ENCODE peak calls at places on chromosomes 5 and 9, in six cellular contexts. X is CD8-positive, alpha-beta memory T cell; Y is breast epithelium; J is CD4-positive, alpha-beta memory T cell; K is iPS DF 6.9; I is fibroblast of lung. H is an unnamed sample.

GRCh38 chr5:72093231-72093630 is 14.0 kb upstream of the MAP1B start:
- DNase-seq in X (no peak), I (peak), K (no peak), J (no peak), Y (no peak), H (no peak)

GRCh38 chr5:1201327-1202025 is at the start of gene SLC6A19:
- DNase-seq in X (peak), Y (no peak), J (no peak), I (no peak), K (no peak), H (peak)

GRCh38 chr9:87040410-87041009 is 93.2 kb upstream of the GAS1 start:
- DNase-seq in J (no peak), K (no peak), I (no peak), X (no peak), Y (no peak), H (no peak)

GRCh38 chr5:39986614-39987013 is 561.8 kb upstream of the DAB2 start:
- DNase-seq in Y (no peak), X (no peak), K (no peak), J (no peak), I (no peak), H (no peak)

GRCh38 chr9:120579750-120580590 is at the start of gene CDK5RAP2:
- DNase-seq in X (peak), I (peak), Y (peak), K (peak), J (peak), H (peak)

GRCh38 chr5:34959323-34959722 is 30.0 kb downstream of the DNAJC21 start:
- DNase-seq in K (no peak), I (peak), X (no peak), Y (no peak), J (no peak), H (no peak)

GRCh38 chr9:33489070-33489469 is 15.3 kb upstream of the NOL6 start:
- DNase-seq in X (no peak), I (peak), K (no peak), Y (no peak), J (no peak), H (no peak)

GRCh38 chr5:94645053-94645452 is 26.6 kb downstream of the SLF1 start:
- DNase-seq in I (no peak), J (no peak), Y (no peak), K (no peak), X (no peak), H (no peak)

GRCh38 chr9:116493183-116493582 is 193.9 kb upstream of the TRIM32 start:
- DNase-seq in K (no peak), I (peak), Y (no peak), X (no peak), J (no peak), H (no peak)

GRCh38 chr9:34512131-34513078 is 10.4 kb downstream of the ENHO start:
- DNase-seq in X (no peak), I (no peak), J (no peak), K (no peak), Y (no peak), H (no peak)

GRCh38 chr5:122943050-122943698 is 93.4 kb downstream of the PPIC start:
- DNase-seq in X (no peak), I (no peak), Y (no peak), J (no peak), K (no peak), H (no peak)

GRCh38 chr5:187617-188451 is 3.5 kb upstream of the LRRC14B start:
- DNase-seq in X (peak), Y (no peak), I (no peak), J (no peak), K (no peak), H (no peak)

GRCh38 chr9:124266139-124266825 is 8.5 kb downstream of the NEK6 start:
- DNase-seq in Y (no peak), I (peak), K (no peak), J (no peak), X (no peak), H (no peak)

GRCh38 chr9:115604831-115605483 is 487.0 kb upstream of the TNC start:
- DNase-seq in Y (no peak), I (peak), X (no peak), J (no peak), K (no peak), H (no peak)

GRCh38 chr9:129436751-129437625 is 183.9 kb downstream of the C9orf50 start:
- DNase-seq in I (peak), J (peak), X (peak), K (no peak), Y (no peak), H (peak)

GRCh38 chr9:88414298-88414697 is 26.1 kb downstream of the SPIN1 start:
- DNase-seq in K (no peak), J (no peak), I (no peak), X (no peak), Y (no peak), H (no peak)

GRCh38 chr5:148967783-148968182 is 95.1 kb downstream of the SH3TC2 start:
- DNase-seq in J (no peak), X (no peak), K (no peak), Y (no peak), I (no peak), H (no peak)

GRCh38 chr5:149223081-149223848 is 48.4 kb upstream of the AFAP1L1 start:
- DNase-seq in X (no peak), J (no peak), K (no peak), I (no peak), Y (no peak), H (no peak)

GRCh38 chr5:355379-355935 is 33.9 kb downstream of the AHRR start:
- DNase-seq in I (no peak), X (no peak), K (no peak), J (no peak), Y (no peak), H (no peak)

GRCh38 chr5:31641059-31641458 is 2.1 kb downstream of the PDZD2 start:
- DNase-seq in J (no peak), Y (no peak), K (no peak), I (no peak), X (no peak), H (no peak)

GRCh38 chr5:92505145-92505544 is 1075.9 kb downstream of the NR2F1-AS1 start:
- DNase-seq in Y (no peak), X (no peak), K (no peak), J (no peak), I (peak), H (no peak)

GRCh38 chr9:115668506-115668905 is 485.1 kb upstream of the PAPPA start:
- DNase-seq in Y (no peak), I (peak), K (no peak), J (no peak), X (no peak), H (no peak)

GRCh38 chr5:68522863-68523262 is 307.3 kb downstream of the PIK3R1 start:
- DNase-seq in Y (no peak), K (no peak), J (no peak), X (no peak), I (peak), H (no peak)

GRCh38 chr9:35713578-35713977 is 18.4 kb downstream of the TLN1 start:
- DNase-seq in Y (no peak), X (no peak), K (no peak), J (no peak), I (no peak), H (no peak)
- H3K27ac ChIP-seq in Y (no peak), X (no peak), K (no peak), J (no peak), I (no peak), H (no peak)

DNA sequence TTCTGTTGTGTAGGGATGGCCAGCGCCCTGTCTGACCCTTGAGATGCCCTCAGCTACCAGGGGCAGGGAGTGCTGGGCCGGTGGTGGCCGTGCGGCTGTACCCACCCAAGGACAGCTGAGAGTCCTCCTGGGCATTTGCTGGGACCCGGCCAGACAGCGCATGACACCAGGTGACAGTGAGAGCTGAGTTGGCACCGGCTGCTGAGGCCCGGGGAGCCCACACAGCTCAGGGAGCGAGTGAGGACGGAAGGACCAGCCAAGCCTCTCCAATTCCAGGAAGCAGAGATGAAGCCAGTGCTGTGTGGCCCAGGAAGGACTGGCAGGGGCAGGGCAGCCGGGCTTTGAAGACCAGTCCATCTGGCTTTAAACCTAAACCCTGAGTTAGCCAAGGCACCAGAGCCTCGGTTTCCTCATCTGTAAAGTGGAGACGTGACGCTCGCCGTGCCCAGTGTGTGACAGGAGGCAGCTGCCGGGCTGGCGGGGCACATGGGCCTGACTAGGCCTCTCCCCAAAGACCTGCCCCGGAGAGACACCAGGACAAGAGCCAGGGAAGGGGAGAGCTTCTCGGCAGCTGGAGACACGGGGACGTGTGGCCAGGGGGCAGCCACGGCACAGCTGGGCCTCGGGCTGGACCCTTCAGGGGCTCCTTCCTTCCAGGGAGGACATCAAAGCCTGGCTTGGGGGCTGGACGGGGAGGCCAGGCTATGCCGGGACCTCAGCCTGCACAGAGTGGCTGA is 3.0 kb upstream of the AGPAT2 start:
- DNase-seq in K (no peak), Y (no peak), X (no peak), I (no peak), J (no peak), H (no peak)
- H3K27ac ChIP-seq in K (no peak), Y (peak), X (no peak), I (no peak), J (no peak), H (peak)

GRCh38 chr5:135213466-135214239 is 179.6 kb upstream of the PITX1 start:
- DNase-seq in K (no peak), X (no peak), I (no peak), J (no peak), Y (no peak), H (no peak)
- H3K27ac ChIP-seq in K (no peak), X (no peak), I (no peak), J (no peak), Y (no peak), H (no peak)

GRCh38 chr9:14303110-14303509 is 10.8 kb downstream of the NFIB start:
- DNase-seq in J (no peak), I (no peak), X (no peak), Y (no peak), K (no peak), H (no peak)
- H3K27ac ChIP-seq in J (no peak), I (no peak), X (no peak), Y (no peak), K (no peak), H (no peak)

GRCh38 chr9:133702798-133703570 is 35.2 kb downstream of the SARDH start:
- DNase-seq in J (peak), X (peak), K (no peak), I (no peak), Y (no peak), H (peak)

GRCh38 chr9:133701321-133701980 is 36.7 kb downstream of the SARDH start:
- DNase-seq in I (no peak), K (no peak), Y (no peak), J (peak), X (peak), H (peak)

GRCh38 chr9:133703571-133704399 is 34.4 kb downstream of the SARDH start:
- DNase-seq in I (no peak), J (no peak), X (peak), K (no peak), Y (no peak), H (peak)

GRCh38 chr9:133700861-133701320 is 37.3 kb downstream of the SARDH start:
- DNase-seq in X (peak), K (no peak), Y (no peak), I (no peak), J (no peak), H (peak)

GRCh38 chr9:133701981-133702797 is 36.0 kb downstream of the SARDH start:
- DNase-seq in J (peak), Y (no peak), I (peak), X (peak), K (no peak), H (peak)
- H3K27ac ChIP-seq in J (peak), Y (peak), I (no peak), X (no peak), K (no peak), H (no peak)

H was measured in left lung.